ENCODE peak calls at places on chromosomes 1 and 21, in five cellular contexts. U, W, P, H and C are unnamed samples. For H3K27me3, the result is how much of the 10 kb centered on the place peaks cover.

GRCh38 chr1:228084325-228084724 is 1.8 kb downstream of the ARF1 start:
- DNase-seq in U (no peak), H (peak), W (peak), P (no peak), C (peak)

GRCh38 chr21:45161039-45161945 is 86.9 kb downstream of the ADARB1 start:
- DNase-seq in P (no peak), H (no peak), W (no peak), U (peak), C (no peak)

GRCh38 chr1:238205045-238205662 is 314.4 kb upstream of the ZP4 start:
- DNase-seq in U (no peak), W (no peak), P (no peak), H (no peak), C (no peak)

GRCh38 chr1:198295975-198296374 is 139.2 kb downstream of the NEK7 start:
- DNase-seq in P (no peak), U (no peak), H (no peak), W (no peak), C (no peak)

GRCh38 chr1:34164510-34165381 is at the start of gene CSMD2:
- DNase-seq in P (no peak), H (peak), W (peak), U (no peak), C (peak)

GRCh38 chr1:152047607-152047953 is 10.8 kb upstream of the S100A11 start:
- DNase-seq in P (peak), U (no peak), H (peak), W (no peak), C (peak)

GRCh38 chr1:29398431-29398830 is 162.1 kb downstream of the PTPRU start:
- DNase-seq in H (peak), W (no peak), U (no peak), P (no peak), C (peak)

GRCh38 chr1:69191280-69191679 is 376.4 kb upstream of the LRRC7 start:
- DNase-seq in P (no peak), H (peak), U (no peak), W (no peak), C (no peak)

GRCh38 chr21:26776320-26777021 is 68.7 kb downstream of the ADAMTS1 start:
- DNase-seq in W (peak), P (no peak), U (no peak), H (peak), C (peak)

GRCh38 chr1:58721247-58721820 is 21.5 kb upstream of the MYSM1 start:
- DNase-seq in H (peak), P (no peak), W (no peak), U (no peak), C (no peak)

GRCh38 chr1:93619507-93620168 is 62.0 kb downstream of the BCAR3 start:
- DNase-seq in W (no peak), P (no peak), U (no peak), H (no peak), C (no peak)

GRCh38 chr1:229268505-229268904 is 2.4 kb upstream of the RAB4A start:
- DNase-seq in U (no peak), H (peak), P (no peak), W (no peak), C (peak)

DNA sequence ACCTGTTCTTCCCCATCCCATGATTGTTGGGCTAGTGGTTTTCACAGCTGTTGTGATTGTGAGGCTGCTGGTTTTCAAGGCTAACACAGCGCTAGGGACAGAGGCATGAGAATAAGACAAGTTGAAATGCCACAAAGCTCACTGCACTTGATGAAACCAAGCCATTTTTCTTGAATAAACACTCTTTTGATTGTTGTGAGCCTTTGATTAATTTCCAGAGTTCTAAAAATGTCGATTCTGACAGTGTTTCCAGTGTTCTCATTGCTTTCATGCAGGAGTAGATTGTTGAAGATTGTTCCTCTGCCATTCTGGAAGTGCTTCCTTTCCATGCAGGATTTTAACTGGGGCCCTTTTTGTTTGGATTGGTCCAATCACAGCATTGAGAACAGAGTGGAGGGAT is 134.9 kb upstream of the GRIK3 start:
- DNase-seq in P (no peak), W (no peak), U (no peak), H (no peak), C (no peak)
- H3K27me3 ChIP-seq in P (under half), W (under half), U (under half), H (under half), C (under half)

DNA sequence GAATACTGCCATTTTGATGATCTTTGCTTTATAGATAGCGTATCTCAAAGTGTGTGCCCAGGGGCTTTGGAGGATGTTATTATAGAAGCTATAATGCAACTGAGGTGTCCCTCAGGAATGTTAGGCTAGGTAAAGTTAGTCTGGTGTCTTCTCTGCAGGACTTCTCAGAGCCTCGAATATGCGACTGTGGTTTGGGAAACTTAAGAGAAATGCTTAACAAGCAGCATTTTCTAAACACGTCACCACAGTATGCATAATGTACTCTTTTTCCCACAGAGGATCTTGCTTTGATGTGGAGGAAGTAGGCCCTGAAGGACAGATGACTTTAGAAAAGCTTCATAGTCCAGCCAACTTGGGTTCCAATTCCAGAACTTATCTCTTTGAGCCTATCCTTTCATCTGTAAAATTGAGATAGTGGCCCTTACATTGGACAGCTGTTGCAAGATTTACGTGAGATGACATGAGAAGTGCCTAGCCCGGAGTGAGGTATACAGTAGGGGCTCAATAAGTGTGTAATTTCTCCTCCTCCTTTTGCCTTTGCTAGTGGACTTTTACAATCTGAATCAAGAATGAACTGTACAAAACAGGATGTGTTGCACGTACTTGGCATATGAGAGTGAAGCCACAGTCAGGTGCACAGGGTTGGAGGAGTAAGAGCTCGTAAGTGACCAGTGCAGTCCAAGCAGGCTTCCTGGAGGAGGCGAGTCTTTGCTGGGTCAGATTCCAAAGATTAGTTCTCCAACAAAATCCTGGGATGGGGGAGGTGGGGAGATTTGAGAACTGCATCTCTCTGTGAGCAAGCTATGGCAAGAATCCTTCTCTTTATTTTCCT is 29.7 kb upstream of the TRABD2B start:
- DNase-seq in W (no peak), H (no peak), P (no peak), U (no peak), C (no peak)
- H3K27me3 ChIP-seq in W (under half), H (under half), P (under half), U (under half), C (under half)

DNA sequence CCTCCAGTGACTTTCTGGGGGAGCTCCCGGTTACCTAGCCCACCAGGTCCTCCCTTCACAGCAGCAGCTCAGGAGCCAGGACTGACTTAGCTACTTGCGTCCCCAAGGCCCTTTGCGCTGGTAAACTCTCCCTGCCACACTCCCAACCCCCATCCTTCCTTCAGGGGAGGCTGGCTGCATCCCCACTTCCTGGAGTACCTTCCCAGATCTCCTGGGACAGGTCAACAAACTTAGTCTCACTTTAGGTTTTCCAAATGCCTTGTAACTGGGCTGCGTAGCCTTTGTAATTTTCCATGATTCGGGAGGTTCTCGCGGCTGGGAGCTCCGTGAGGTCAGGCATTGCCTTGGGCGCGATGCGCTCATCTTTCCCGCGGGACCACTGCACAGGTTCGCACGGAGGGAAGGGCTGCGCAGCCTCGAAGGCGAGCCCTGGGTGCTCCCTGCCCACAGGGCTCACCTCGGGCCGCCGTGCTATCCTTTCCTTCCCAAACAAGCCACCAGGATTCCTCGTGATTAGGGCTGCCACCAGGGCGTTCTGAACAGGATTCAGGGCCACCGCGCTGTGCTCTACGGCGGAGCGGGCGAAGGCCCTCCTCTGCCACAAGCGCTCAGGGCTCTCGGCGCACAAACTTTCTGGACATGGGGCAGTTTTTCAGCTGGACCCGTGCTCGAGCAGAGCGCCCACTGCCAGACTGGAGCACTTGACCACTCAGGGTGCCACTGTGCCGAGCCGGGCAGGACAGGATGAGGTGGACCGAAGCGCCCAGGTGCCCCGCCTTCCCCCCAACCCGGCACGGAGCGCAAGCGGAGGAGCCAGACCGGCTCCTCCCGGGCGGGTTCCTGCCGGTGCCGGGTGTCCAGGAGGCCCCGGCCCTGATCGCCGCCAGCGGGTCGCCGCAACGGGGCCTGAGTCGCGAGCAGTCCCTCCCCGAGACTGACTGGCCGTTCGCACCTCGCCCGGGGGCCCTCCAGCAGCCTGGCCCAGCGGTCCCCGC is 1.1 kb downstream of the TMPRSS2 start:
- DNase-seq in W (no peak), H (peak), U (peak), P (peak), C (peak)
- H3K27me3 ChIP-seq in W (under half), H (half or more), U (under half), P (half or more), C (under half)

DNA sequence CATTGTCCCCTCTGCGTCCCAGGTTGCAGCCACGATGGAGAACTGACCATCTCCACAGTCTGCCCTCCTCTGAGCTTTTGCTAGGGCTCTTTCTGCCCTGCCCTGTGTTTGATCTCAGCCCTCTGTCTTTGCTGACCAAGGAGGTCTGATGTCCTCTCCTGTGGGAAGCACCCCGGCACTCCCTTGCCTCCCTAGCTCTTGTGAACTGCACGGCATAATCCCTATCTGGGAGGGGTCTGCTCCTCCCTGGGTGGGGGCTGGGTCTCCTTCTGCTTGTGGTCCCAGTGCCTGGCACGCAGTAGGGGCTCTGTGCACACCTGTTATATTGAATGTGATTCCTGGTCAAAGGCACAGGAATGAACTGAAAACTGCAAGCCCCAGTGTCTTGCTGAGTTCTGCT is 2.4 kb downstream of the DRAXIN start:
- DNase-seq in H (no peak), U (no peak), P (no peak), W (no peak), C (no peak)
- H3K27me3 ChIP-seq in H (half or more), U (under half), P (half or more), W (half or more), C (under half)

GRCh38 chr1:147078606-147079399 is 93.5 kb downstream of the PRKAB2 start:
- DNase-seq in H (peak), U (no peak), P (no peak), W (no peak), C (no peak)
- H3K27me3 ChIP-seq in H (half or more), U (under half), P (half or more), W (under half), C (under half)

GRCh38 chr1:204192046-204192445 is 4.2 kb downstream of the KISS1 start:
- DNase-seq in H (no peak), W (no peak), P (no peak), U (no peak), C (no peak)
- H3K27me3 ChIP-seq in H (under half), W (under half), P (half or more), U (under half), C (under half)

DNA sequence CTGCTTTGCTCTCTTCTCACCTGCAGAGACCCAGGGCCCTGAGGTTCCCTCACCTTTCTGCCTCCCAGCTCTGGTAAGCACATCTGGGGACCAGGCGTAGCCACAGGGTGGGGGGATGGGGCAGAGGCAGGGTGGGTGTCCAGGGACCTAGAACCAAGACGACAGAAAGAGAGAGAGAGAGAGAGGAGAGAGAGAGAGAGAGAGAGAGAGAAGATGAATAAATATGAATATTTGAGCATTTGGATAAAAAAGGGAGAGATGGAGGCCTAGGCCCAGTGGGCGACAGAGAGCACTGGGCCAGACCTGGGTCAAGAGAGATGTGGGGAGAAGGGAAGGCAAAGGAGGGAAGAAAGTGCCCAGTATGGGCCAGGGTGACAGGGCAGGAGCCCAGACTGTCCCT is 32.8 kb downstream of the FOXO6 start:
- DNase-seq in P (no peak), U (no peak), W (no peak), H (no peak), C (no peak)
- H3K27me3 ChIP-seq in P (under half), U (under half), W (under half), H (half or more), C (under half)

GRCh38 chr1:216690593-216690992 is 32.6 kb downstream of the ESRRG start:
- DNase-seq in P (no peak), W (no peak), H (no peak), U (no peak), C (no peak)
- H3K27me3 ChIP-seq in P (under half), W (under half), H (under half), U (under half), C (under half)